ENCODE peak calls at places on chromosomes 13 and 19, in four cellular contexts. P is IMR-90, X is uterus, D is H1. G is an unnamed sample.

GRCh38 chr13:77300176-77301141 is 26.4 kb downstream of the MYCBP2 start:
- DNase-seq in D (no peak), X (no peak), P (peak; percentile 86), G (no peak)

GRCh38 chr19:16569609-16570320 is 2.5 kb downstream of the SLC35E1 start:
- DNase-seq in P (no peak), X (no peak), D (no peak), G (no peak)

GRCh38 chr19:4077800-4078683 is 11.3 kb upstream of the ZBTB7A start:
- DNase-seq in D (no peak), X (peak; percentile 72), P (no peak), G (peak; percentile 76)

GRCh38 chr13:46168818-46169217 is 13.2 kb downstream of the LCP1 start:
- DNase-seq in X (no peak), D (no peak), P (no peak), G (no peak)

GRCh38 chr13:34913040-34913439 is 29.0 kb upstream of the NBEA start:
- DNase-seq in X (no peak), D (peak; percentile 63), P (no peak), G (no peak)

GRCh38 chr13:113393226-113393571 is 29.3 kb upstream of the GRTP1 start:
- DNase-seq in X (no peak), D (no peak), P (no peak), G (peak; percentile 11)

GRCh38 chr13:50387124-50387581 is 371.9 kb downstream of the KCNRG start:
- DNase-seq in D (peak; percentile 54), P (peak; percentile 42), X (peak; percentile 47), G (peak; percentile 49)

GRCh38 chr19:39499082-39499642 is 415 bp downstream of the DLL3 start:
- DNase-seq in X (no peak), D (peak; percentile 80), P (no peak), G (no peak)

GRCh38 chr19:46660008-46660517 is 919 bp downstream of the DACT3 start:
- DNase-seq in P (no peak), X (peak; percentile 59), D (peak; percentile 72), G (no peak)

GRCh38 chr13:39452412-39452811 is 150.6 kb downstream of the LHFPL6 start:
- DNase-seq in X (no peak), D (no peak), P (no peak), G (no peak)

GRCh38 chr13:89514534-89515312 is 1832.8 kb upstream of the MIR17HG start:
- DNase-seq in D (no peak), P (peak; percentile 8), X (no peak), G (no peak)

GRCh38 chr13:53301449-53301848 is 272.8 kb downstream of the OLFM4 start:
- DNase-seq in P (no peak), D (no peak), X (no peak), G (no peak)

GRCh38 chr13:70842062-70842644 is 733.9 kb upstream of the KLHL1 start:
- DNase-seq in P (no peak), X (no peak), D (no peak), G (no peak)

GRCh38 chr13:84951128-84951527 is 848.1 kb downstream of the SLITRK6 start:
- DNase-seq in P (no peak), X (no peak), D (no peak), G (no peak)

GRCh38 chr19:5205388-5205787 is 135.2 kb downstream of the PTPRS start:
- DNase-seq in P (no peak), D (no peak), X (no peak), G (no peak)

GRCh38 chr19:4149518-4150288 is 3.7 kb upstream of the CREB3L3 start:
- DNase-seq in P (no peak), D (no peak), X (no peak), G (no peak)

GRCh38 chr13:90105276-90105675 is 1242.2 kb upstream of the MIR17HG start:
- DNase-seq in P (no peak), X (no peak), D (no peak), G (no peak)

DNA sequence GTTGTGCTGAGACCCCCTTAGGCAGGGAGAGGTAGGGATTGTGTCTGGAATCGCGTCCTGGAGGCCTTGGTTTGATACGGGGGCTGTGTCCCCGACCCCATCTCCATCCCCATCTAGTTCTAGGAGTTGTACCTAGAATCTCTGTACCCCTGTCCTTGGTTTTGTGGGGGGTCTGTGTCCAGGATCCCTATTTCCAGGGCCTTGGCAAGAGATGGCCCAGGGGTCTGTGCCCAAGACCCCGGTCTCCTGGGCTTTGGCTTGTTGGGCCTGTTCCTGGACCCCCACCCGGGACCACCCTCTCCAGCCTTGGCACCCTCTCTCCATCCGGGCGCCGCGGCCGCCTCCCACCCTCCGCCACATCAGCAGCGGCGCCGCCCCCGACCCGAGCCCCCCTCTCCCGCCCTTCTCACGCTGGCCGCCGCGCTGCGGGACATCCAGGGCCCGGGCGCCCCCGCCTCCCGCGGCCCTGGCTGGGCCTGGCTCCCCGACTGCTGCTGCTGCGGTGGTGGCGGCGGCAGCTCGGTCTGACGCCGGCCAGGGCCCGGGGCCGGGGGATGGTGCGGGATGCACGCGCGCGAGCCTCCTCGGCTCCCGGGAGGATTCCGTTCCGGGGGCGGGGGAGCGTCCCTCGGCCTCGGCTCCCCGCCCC is at the start of gene NUMBL:
- DNase-seq in D (no peak), P (no peak), X (no peak), G (no peak)
- TF ChIP-seq POLR2A in D (no peak), P (peak; percentile 83), X (peak; percentile 46), G (peak; percentile 64)

GRCh38 chr19:48738557-48739399 is 1.6 kb downstream of the RASIP1 start:
- DNase-seq in P (peak; percentile 65), X (peak; percentile 94), D (peak; percentile 99), G (peak; percentile 78)
- H3K9me3 ChIP-seq in P (peaks cover 3% of the 10 kb centered on the region), X (no peaks in the 10 kb centered on the region), D (no peaks in the 10 kb centered on the region), G (no peaks in the 10 kb centered on the region)

GRCh38 chr19:1008268-1009042 is 8.2 kb downstream of the GRIN3B start:
- DNase-seq in P (no peak), X (no peak), D (no peak), G (no peak)
- TF ChIP-seq POLR2A in P (no peak), X (no peak), D (no peak), G (no peak)

GRCh38 chr19:30437869-30438268 is 65.7 kb downstream of the ZNF536 start:
- DNase-seq in D (no peak), P (no peak), X (no peak), G (no peak)

GRCh38 chr19:30443531-30444252 is 71.5 kb downstream of the ZNF536 start:
- DNase-seq in D (no peak), P (no peak), X (no peak), G (no peak)

GRCh38 chr19:30442715-30443114 is 70.5 kb downstream of the ZNF536 start:
- DNase-seq in X (no peak), P (no peak), D (no peak), G (no peak)

GRCh38 chr19:30439271-30439750 is 67.1 kb downstream of the ZNF536 start:
- DNase-seq in D (no peak), P (no peak), X (no peak), G (no peak)

GRCh38 chr19:30441011-30441410 is 68.8 kb downstream of the ZNF536 start:
- DNase-seq in P (no peak), X (no peak), D (no peak), G (no peak)
- H3K9me3 ChIP-seq in P (peaks cover 54% of the 10 kb centered on the region), X (no peaks in the 10 kb centered on the region), D (no peaks in the 10 kb centered on the region), G (no peaks in the 10 kb centered on the region)

GRCh38 chr19:1748115-1748702 is 5.1 kb upstream of the ONECUT3 start:
- DNase-seq in D (peak; percentile 88), P (no peak), X (no peak), G (no peak)

GRCh38 chr19:1748703-1749341 is 4.5 kb upstream of the ONECUT3 start:
- DNase-seq in X (no peak), D (peak; percentile 65), P (no peak), G (no peak)

GRCh38 chr19:1745589-1746031 is 7.7 kb upstream of the ONECUT3 start:
- DNase-seq in X (no peak), P (no peak), D (peak; percentile 74), G (no peak)

GRCh38 chr19:1746401-1747284 is 6.7 kb upstream of the ONECUT3 start:
- DNase-seq in D (peak; percentile 65), X (no peak), P (peak; percentile 13), G (no peak)

DNA sequence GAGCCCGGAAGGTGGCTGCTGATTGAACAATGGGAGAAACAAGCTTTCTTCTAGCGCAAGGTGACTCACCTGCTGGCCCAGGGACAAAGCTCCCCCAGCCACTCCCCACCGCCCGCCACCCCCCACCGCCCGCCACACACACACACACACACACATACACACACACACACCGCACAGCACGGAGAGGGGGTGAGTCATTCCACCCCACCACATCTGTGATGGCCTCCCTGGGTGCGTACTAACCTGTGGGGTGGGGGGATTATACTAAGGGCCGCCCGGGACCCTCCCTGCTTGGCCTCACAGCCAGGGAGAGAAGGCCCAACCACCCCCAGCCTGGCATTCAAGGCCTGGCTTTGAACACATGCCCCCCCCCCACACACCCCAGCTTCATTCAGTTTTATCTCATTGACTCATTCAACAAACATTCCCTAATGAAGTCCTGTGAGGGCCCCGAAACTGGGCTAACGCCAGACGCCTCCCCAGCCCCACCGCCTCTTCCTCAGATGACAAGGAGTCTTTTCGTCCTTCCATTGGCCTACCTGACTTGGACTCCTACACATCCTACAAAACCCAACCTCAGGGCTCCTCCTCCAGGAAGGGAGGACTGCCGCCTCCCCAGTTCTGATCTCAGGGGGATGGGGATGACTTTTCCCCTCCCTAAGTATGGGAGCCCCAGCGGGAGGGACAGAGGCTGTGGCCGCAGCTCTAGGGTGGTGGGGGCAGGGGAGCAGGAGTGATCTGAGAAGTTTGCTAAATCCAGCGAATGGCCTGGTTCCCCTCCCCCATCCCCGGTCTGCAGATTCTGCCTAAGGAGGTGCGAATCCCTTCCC is 5.8 kb upstream of the ONECUT3 start:
- DNase-seq in D (no peak), X (no peak), P (peak; percentile 80), G (no peak)
- TF ChIP-seq POLR2A in D (no peak), X (no peak), P (no peak), G (no peak)